ENCODE peak calls at places on chromosomes 11 and 22, in eight cellular contexts. M is A549, X is fibroblast of lung, V is GM12865, U is fibroblast of mammary gland, K is tibial artery, S is fibroblast of the aortic adventitia, R is fibroblast of pulmonary artery. E is an unnamed sample.

GRCh38 chr11:1734571-1735081 is 15.8 kb downstream of the IFITM10 start:
- DNase-seq in M (no peak), X (no peak), V (no peak), U (no peak), K (peak; percentile 65), S (no peak), R (no peak), E (no peak)

GRCh38 chr11:67374571-67375276 is 1.3 kb upstream of the CLCF1 start:
- DNase-seq in M (peak; percentile 92), X (no peak), V (no peak), U (peak; percentile 51), K (no peak), S (no peak), R (no peak), E (no peak)

GRCh38 chr11:62012451-62013265 is 45.2 kb upstream of the FTH1 start:
- DNase-seq in M (peak; percentile 79), X (peak; percentile 28), V (no peak), U (peak; percentile 54), K (peak; percentile 60), S (peak; percentile 40), R (peak; percentile 62), E (peak; percentile 43)

GRCh38 chr11:121250843-121251242 is 41.7 kb upstream of the SC5D start:
- DNase-seq in M (no peak), X (no peak), V (no peak), U (no peak), K (no peak), S (no peak), R (no peak), E (peak; percentile 34)

GRCh38 chr11:70510106-70510505 is 111.8 kb downstream of the CTTN start:
- DNase-seq in M (no peak), X (no peak), V (no peak), U (no peak), K (no peak), S (no peak), R (no peak), E (no peak)

GRCh38 chr22:24398409-24398808 is 29.0 kb upstream of the ADORA2A start:
- DNase-seq in M (no peak), X (no peak), V (no peak), U (no peak), K (no peak), S (no peak), R (no peak), E (no peak)

GRCh38 chr11:12868315-12869073 is 140.6 kb upstream of the RASSF10 start:
- DNase-seq in M (no peak), X (peak; percentile 31), V (no peak), U (peak; percentile 56), K (no peak), S (peak; percentile 39), R (no peak), E (peak; percentile 57)

GRCh38 chr22:27128461-27129080 is 471.2 kb downstream of the MIAT start:
- DNase-seq in M (no peak), X (no peak), V (no peak), U (no peak), K (no peak), S (no peak), R (no peak), E (no peak)

GRCh38 chr11:15651782-15652181 is 537.1 kb downstream of the INSC start:
- DNase-seq in M (no peak), X (peak; percentile 25), V (no peak), U (no peak), K (no peak), S (no peak), R (no peak), E (no peak)

GRCh38 chr11:68584097-68584496 is 100.2 kb upstream of the GAL start:
- DNase-seq in M (peak; percentile 54), X (peak; percentile 19), V (peak; percentile 70), U (peak; percentile 38), K (peak; percentile 70), S (peak; percentile 4), R (peak; percentile 25), E (peak; percentile 31)

GRCh38 chr11:11992257-11992690 is 16.2 kb downstream of the DKK3 start:
- DNase-seq in M (peak; percentile 64), X (no peak), V (no peak), U (peak; percentile 51), K (no peak), S (no peak), R (no peak), E (no peak)

GRCh38 chr11:118604566-118604965 is 2.8 kb upstream of the PHLDB1 start:
- DNase-seq in M (no peak), X (no peak), V (no peak), U (no peak), K (no peak), S (peak; percentile 23), R (no peak), E (no peak)

GRCh38 chr11:129408865-129409444 is 33.3 kb downstream of the BARX2 start:
- DNase-seq in M (no peak), X (no peak), V (no peak), U (no peak), K (no peak), S (no peak), R (no peak), E (no peak)

GRCh38 chr11:62456630-62457029 is 37.8 kb downstream of the SCGB1A1 start:
- DNase-seq in M (no peak), X (no peak), V (no peak), U (no peak), K (no peak), S (no peak), R (no peak), E (no peak)

GRCh38 chr11:59666969-59667368 is 1.9 kb downstream of the PATL1 start:
- DNase-seq in M (no peak), X (peak; percentile 58), V (no peak), U (peak; percentile 16), K (no peak), S (peak; percentile 67), R (peak; percentile 36), E (peak; percentile 40)

GRCh38 chr11:59669611-59670009 is 773 bp upstream of the PATL1 start:
- DNase-seq in M (peak; percentile 21), X (peak; percentile 72), V (no peak), U (peak; percentile 59), K (peak; percentile 73), S (peak; percentile 79), R (peak; percentile 78), E (peak; percentile 82)

GRCh38 chr11:59668950-59669610 is at the start of gene PATL1:
- DNase-seq in M (peak; percentile 98), X (peak; percentile 99), V (peak; percentile 99), U (peak; percentile 98), K (peak; percentile 100), S (peak; percentile 99), R (peak; percentile 99), E (peak; percentile 99)

GRCh38 chr11:59667812-59668187 is 1.0 kb downstream of the PATL1 start:
- DNase-seq in M (no peak), X (no peak), V (no peak), U (no peak), K (no peak), S (no peak), R (no peak), E (no peak)

DNA sequence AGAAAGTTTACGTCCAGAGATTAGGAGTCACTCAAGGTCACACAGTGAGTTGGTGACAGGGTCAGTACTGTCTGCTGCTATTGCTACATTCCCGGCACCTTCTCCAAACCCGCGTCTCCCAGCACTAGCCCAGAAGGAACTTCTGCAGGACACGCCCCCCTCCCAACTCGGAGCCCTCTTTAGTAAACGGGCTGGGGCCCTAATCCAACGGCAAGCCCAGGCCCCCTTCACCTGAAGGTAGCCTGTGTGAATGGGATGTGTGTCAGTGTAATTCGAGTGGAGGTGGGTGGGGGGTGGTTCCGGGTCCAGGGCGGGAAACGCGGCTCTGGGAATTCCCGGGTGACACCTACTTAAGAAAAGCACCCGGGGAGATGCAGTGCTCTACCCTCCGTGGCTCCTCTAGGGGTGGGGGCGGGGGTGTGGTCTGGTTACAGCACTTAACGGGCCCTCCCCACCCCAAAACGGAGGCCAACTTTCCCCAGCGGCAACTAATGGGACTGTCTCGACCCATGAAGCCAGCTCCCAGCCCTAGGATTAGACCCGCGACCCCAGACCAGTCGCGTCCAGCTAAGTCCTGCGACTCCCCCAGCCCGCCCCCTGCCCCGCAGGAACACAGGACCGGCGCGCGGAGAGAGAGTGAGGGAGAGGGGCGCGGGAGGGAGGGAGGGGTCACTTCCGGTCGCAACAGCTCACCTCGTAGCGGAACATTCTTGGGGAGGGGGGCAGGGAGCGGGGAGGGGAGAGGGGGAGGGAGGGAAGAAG is 468 bp downstream of the PATL1 start:
- DNase-seq in M (peak; percentile 55), X (peak; percentile 46), V (peak; percentile 77), U (peak; percentile 42), K (peak; percentile 77), S (peak; percentile 43), R (peak; percentile 39), E (peak; percentile 55)
- TF ChIP-seq CTCF in M (no peak), X (peak; percentile 6), V (no peak), U (no peak), K (peak; percentile 31), S (peak; percentile 38), R (peak; percentile 14), E (peak; percentile 36)

DNA sequence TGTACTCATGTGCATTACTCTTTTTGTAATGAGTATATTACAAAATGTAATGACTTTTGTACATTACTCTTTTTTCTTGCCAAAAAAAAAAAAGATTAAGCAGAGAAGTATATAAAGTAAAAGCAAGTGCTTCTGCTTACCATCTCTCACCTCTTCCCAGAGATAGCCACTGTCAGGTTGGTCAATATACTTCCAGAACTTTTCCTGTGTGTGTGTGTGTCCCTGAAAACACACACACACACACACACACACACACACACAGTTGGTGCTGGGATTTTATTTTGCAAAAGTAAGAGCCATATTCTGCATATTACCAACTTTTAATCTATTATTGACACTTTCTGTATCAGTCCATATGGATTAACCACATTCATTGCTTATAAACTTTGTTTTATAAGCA is 2.5 kb downstream of the IGLL5 start:
- DNase-seq in M (no peak), X (no peak), V (no peak), U (no peak), K (no peak), S (no peak), R (no peak), E (no peak)
- H3K4me3 ChIP-seq in M (no peak overlapping the region), X (no peak overlapping the region), V (peak overlapping the region; percentile 67), U (no peak overlapping the region), K (no peak overlapping the region), S (no peak overlapping the region), R (no peak overlapping the region), E (no peak overlapping the region)

DNA sequence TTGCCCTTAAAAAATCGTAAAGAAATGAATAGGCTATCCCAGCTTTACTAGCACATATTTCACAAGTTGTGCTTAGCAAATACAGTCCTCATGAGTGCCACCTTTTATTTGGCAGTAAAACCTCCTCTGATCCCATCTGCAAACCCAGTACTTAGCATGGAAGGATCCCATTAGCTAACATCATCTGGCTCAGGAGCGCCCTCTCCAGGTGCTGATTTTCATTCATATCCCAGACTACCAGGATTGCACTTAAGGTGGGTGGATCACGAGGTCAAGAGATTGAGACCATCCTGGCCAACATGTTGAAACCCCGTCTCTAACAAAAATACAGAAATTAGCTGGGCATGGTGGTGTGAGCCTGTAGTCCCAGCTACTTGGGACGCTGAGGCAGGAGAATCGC is 76.1 kb upstream of the PAX6 start:
- DNase-seq in M (peak; percentile 16), X (no peak), V (peak; percentile 12), U (peak; percentile 5), K (no peak), S (no peak), R (no peak), E (no peak)
- TF ChIP-seq CTCF in M (no peak), X (no peak), V (peak; percentile 31), U (peak; percentile 26), K (no peak), S (no peak), R (no peak), E (peak; percentile 17)

DNA sequence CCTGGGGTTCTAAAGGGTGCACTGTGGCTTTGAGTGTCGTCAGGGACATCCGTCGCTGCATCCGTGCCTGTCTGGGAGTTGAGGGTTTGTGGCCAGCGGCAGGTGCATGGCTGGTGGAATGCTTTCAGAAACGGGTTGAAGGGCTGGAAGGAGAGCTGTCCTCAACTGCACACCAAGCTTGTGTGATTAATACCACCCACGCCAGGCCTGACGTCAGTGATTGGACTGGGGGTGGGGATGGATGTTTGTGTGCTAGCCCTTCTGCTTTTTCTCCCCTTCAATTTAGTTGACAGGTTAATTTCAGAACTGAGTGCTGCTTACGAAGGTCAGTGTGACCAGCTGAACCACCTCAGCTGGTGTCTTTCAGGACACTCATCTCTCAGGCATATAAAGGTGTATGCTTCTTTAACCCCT is 3.2 kb upstream of the GAB2 start:
- DNase-seq in M (no peak), X (peak; percentile 51), V (peak; percentile 44), U (peak; percentile 88), K (peak; percentile 84), S (peak; percentile 83), R (peak; percentile 79), E (peak; percentile 56)
- H3K4me3 ChIP-seq in M (no peak overlapping the region), X (no peak overlapping the region), V (no peak overlapping the region), U (no peak overlapping the region), K (no peak overlapping the region), S (peak overlapping the region; percentile 17), R (no peak overlapping the region), E (no peak overlapping the region)

E was measured in choroid plexus epithelial cell.